ENCODE peak calls at places on chromosomes 7 and 10, in eight cellular contexts. T, P, V, I, E, N, M and S are unnamed samples.

GRCh38 chr10:4851846-4852245 is 25.8 kb downstream of the AKR1E2 start:
- DNase-seq in I (peak; percentile 49), N (peak; percentile 62), M (peak; percentile 43), P (no peak), T (no peak), V (no peak), E (no peak), S (no peak)

GRCh38 chr7:108211382-108212201 is 81.4 kb upstream of the LAMB4 start:
- DNase-seq in P (no peak), V (no peak), T (no peak), M (peak; percentile 83), I (peak; percentile 73), E (no peak), N (no peak), S (no peak)

GRCh38 chr10:110273474-110273873 is 31.2 kb downstream of the SMNDC1 start:
- DNase-seq in E (peak; percentile 1), N (peak; percentile 67), V (peak; percentile 6), T (peak; percentile 34), I (peak; percentile 82), P (peak; percentile 81), M (peak; percentile 91), S (no peak)

GRCh38 chr10:92757066-92757716 is 67.4 kb downstream of the HHEX start:
- DNase-seq in V (no peak), T (no peak), P (peak; percentile 93), N (peak; percentile 79), I (peak; percentile 67), E (no peak), M (peak; percentile 33), S (no peak)

GRCh38 chr10:6297951-6298381 is 95.2 kb downstream of the PFKFB3 start:
- DNase-seq in V (no peak), I (peak; percentile 68), E (no peak), P (no peak), T (no peak), N (no peak), M (peak; percentile 30), S (no peak)

GRCh38 chr10:490256-490655 is 199.2 kb downstream of the DIP2C start:
- DNase-seq in M (no peak), N (peak; percentile 79), V (no peak), P (peak; percentile 79), E (no peak), T (no peak), I (no peak), S (no peak)

GRCh38 chr7:143129477-143129876 is 2.4 kb upstream of the PIP start:
- DNase-seq in E (no peak), V (no peak), M (no peak), I (no peak), T (no peak), N (no peak), P (no peak), S (no peak)

GRCh38 chr10:110077436-110078120 is 69.8 kb downstream of the ADD3 start:
- DNase-seq in P (no peak), I (no peak), N (no peak), E (no peak), T (peak; percentile 48), V (no peak), M (no peak), S (no peak)

GRCh38 chr7:100694196-100694745 is at the start of gene GIGYF1:
- DNase-seq in I (no peak), T (peak; percentile 63), V (peak; percentile 49), M (peak; percentile 68), N (peak; percentile 89), E (no peak), P (peak; percentile 93), S (no peak)

GRCh38 chr7:79434098-79434497 is 19.4 kb downstream of the MAGI2 start:
- DNase-seq in P (no peak), V (no peak), E (no peak), I (peak; percentile 90), M (peak; percentile 78), N (no peak), T (no peak), S (no peak)

GRCh38 chr7:144834516-144835165 is 1.2 kb downstream of the TPK1 start:
- DNase-seq in P (no peak), N (no peak), T (peak; percentile 57), V (no peak), M (no peak), E (no peak), I (no peak), S (no peak)

GRCh38 chr10:48300556-48300955 is 5.9 kb upstream of the MAPK8 start:
- DNase-seq in M (no peak), V (no peak), N (no peak), I (no peak), E (no peak), T (no peak), P (no peak), S (no peak)

GRCh38 chr10:61621538-61622150 is 41.1 kb upstream of the CABCOCO1 start:
- DNase-seq in P (no peak), N (no peak), E (no peak), V (no peak), T (no peak), M (peak; percentile 11), I (peak; percentile 45), S (no peak)

GRCh38 chr7:121480058-121480457 is 84.0 kb upstream of the FAM3C start:
- DNase-seq in I (peak; percentile 24), E (no peak), M (no peak), T (no peak), V (no peak), P (no peak), N (no peak), S (peak; percentile 82)

GRCh38 chr10:132627736-132628512 is 90.3 kb downstream of the INPP5A start:
- DNase-seq in M (no peak), E (no peak), P (peak; percentile 85), N (peak; percentile 68), V (no peak), I (no peak), T (peak; percentile 8), S (no peak)

GRCh38 chr10:75407716-75408511 is 6.3 kb upstream of the ZNF503 start:
- DNase-seq in V (no peak), M (peak; percentile 51), N (peak; percentile 68), T (no peak), P (peak; percentile 89), E (no peak), I (no peak), S (no peak)

GRCh38 chr10:4431114-4431862 is 394.7 kb upstream of the AKR1E2 start:
- DNase-seq in N (no peak), V (no peak), M (peak; percentile 9), P (no peak), I (peak; percentile 5), T (no peak), E (no peak), S (no peak)

GRCh38 chr10:129843131-129843541 is 120.9 kb downstream of the EBF3 start:
- DNase-seq in E (no peak), T (no peak), M (no peak), I (no peak), P (no peak), N (no peak), V (no peak), S (no peak)

GRCh38 chr7:644381-645305 is 81.9 kb upstream of the DNAAF5 start:
- DNase-seq in E (no peak), M (no peak), P (peak; percentile 59), I (no peak), T (no peak), V (no peak), N (peak; percentile 66), S (no peak)

GRCh38 chr7:28142650-28143049 is 37.9 kb downstream of the JAZF1 start:
- DNase-seq in P (no peak), N (no peak), T (no peak), M (no peak), E (no peak), V (no peak), I (no peak), S (no peak)

GRCh38 chr10:116201670-116202430 is 71.2 kb downstream of the GFRA1 start:
- DNase-seq in P (no peak), M (no peak), T (no peak), E (no peak), I (no peak), V (no peak), N (no peak), S (no peak)

GRCh38 chr10:6201511-6201975 is 1.2 kb upstream of the PFKFB3 start:
- DNase-seq in E (peak; percentile 54), I (peak; percentile 79), V (peak; percentile 68), M (peak; percentile 82), N (peak; percentile 88), T (peak; percentile 85), P (peak; percentile 91), S (no peak)

GRCh38 chr10:33066558-33067236 is 108.7 kb upstream of the ITGB1 start:
- DNase-seq in M (no peak), P (no peak), T (no peak), E (no peak), I (peak; percentile 14), N (no peak), V (no peak), S (no peak)

GRCh38 chr10:52499281-52499680 is 185.2 kb downstream of the DKK1 start:
- DNase-seq in M (peak; percentile 24), P (no peak), V (no peak), I (no peak), N (no peak), E (no peak), T (no peak), S (no peak)

GRCh38 chr10:80684217-80684616 is 146.5 kb downstream of the SH2D4B start:
- DNase-seq in N (no peak), E (no peak), I (peak; percentile 70), P (no peak), V (no peak), M (peak; percentile 52), T (peak; percentile 58), S (no peak)

GRCh38 chr7:127250312-127251047 is 2.3 kb downstream of the GRM8 start:
- DNase-seq in N (no peak), E (no peak), M (peak; percentile 30), V (no peak), T (peak; percentile 8), P (no peak), I (peak; percentile 23), S (no peak)

GRCh38 chr7:49001610-49002033 is 77.3 kb downstream of the CDC14C start:
- DNase-seq in T (no peak), V (no peak), P (no peak), E (no peak), M (peak; percentile 56), I (peak; percentile 33), N (no peak), S (no peak)